ENCODE peak calls at places on chromosomes 6 and 20, in six cellular contexts. L is HCT116, J is OCI-LY7, C is PC-3, S is GM23248, T is GM23338. B is an unnamed sample.
A peak's percentile ranks its signal among the peaks of the same experiment; 100 is the strongest.

GRCh38 chr20:62364911-62365736 is 2.0 kb downstream of the LAMA5 start:
- DNase-seq in T (no peak), C (no peak), J (no peak), L (no peak), S (no peak), B (peak; percentile 45)

GRCh38 chr6:108029226-108029921 is 45.2 kb downstream of the OSTM1 start:
- DNase-seq in T (no peak), C (no peak), S (no peak), L (no peak), J (no peak), B (no peak)

GRCh38 chr6:40799296-40800020 is 212.3 kb upstream of the LRFN2 start:
- DNase-seq in T (no peak), S (no peak), J (no peak), C (no peak), L (no peak), B (no peak)

GRCh38 chr6:108549741-108550140 is 11.0 kb upstream of the FOXO3 start:
- DNase-seq in J (no peak), T (no peak), S (peak; percentile 51), L (no peak), C (no peak), B (no peak)

GRCh38 chr20:48656661-48657211 is 171.1 kb downstream of the PREX1 start:
- DNase-seq in T (peak; percentile 78), S (peak; percentile 20), J (no peak), L (peak; percentile 10), C (peak; percentile 77), B (no peak)

GRCh38 chr20:25437153-25437581 is 29.7 kb downstream of the GINS1 start:
- DNase-seq in J (no peak), L (no peak), T (peak; percentile 87), C (no peak), S (peak; percentile 38), B (peak; percentile 23)

GRCh38 chr6:164252952-164253351 is 838.4 kb downstream of the QKI start:
- DNase-seq in T (peak; percentile 44), C (no peak), S (peak; percentile 22), L (no peak), J (no peak), B (peak; percentile 26)

GRCh38 chr20:53080969-53081871 is 109.1 kb downstream of the TSHZ2 start:
- DNase-seq in S (peak; percentile 38), J (peak; percentile 18), L (no peak), C (peak; percentile 51), T (no peak), B (peak; percentile 69)

GRCh38 chr6:166318649-166319600 is 10.7 kb upstream of the PRR18 start:
- DNase-seq in T (no peak), L (no peak), C (no peak), J (no peak), S (no peak), B (no peak)

GRCh38 chr20:36860811-36861624 is 14.9 kb upstream of the TLDC2 start:
- DNase-seq in J (no peak), T (no peak), L (no peak), S (no peak), C (no peak), B (no peak)

GRCh38 chr6:100553243-100553642 is 88.5 kb upstream of the SIM1 start:
- DNase-seq in J (no peak), S (no peak), L (no peak), T (no peak), C (no peak), B (no peak)

GRCh38 chr6:99609839-99610489 is 3.3 kb downstream of the PRDM13 start:
- DNase-seq in S (no peak), L (no peak), C (no peak), J (no peak), T (no peak), B (no peak)

GRCh38 chr20:15162061-15162740 is 824.8 kb upstream of the FLRT3 start:
- DNase-seq in C (no peak), S (no peak), J (no peak), L (no peak), T (no peak), B (no peak)

GRCh38 chr6:39610229-39610628 is 115.0 kb downstream of the KIF6 start:
- DNase-seq in L (no peak), T (peak; percentile 28), S (peak; percentile 38), J (no peak), C (no peak), B (peak; percentile 29)

GRCh38 chr6:151763938-151764680 is 43.4 kb upstream of the ESR1 start:
- DNase-seq in L (peak; percentile 53), S (peak; percentile 94), C (peak; percentile 87), J (peak; percentile 33), T (peak; percentile 94), B (peak; percentile 77)

GRCh38 chr6:48626421-48626820 is 515.4 kb upstream of the PTCHD4 start:
- DNase-seq in L (no peak), C (no peak), T (no peak), J (no peak), S (no peak), B (no peak)

GRCh38 chr6:66662196-66662595 is 955.2 kb upstream of the EYS start:
- DNase-seq in J (no peak), L (no peak), S (peak; percentile 2), C (peak; percentile 52), T (peak; percentile 45), B (peak; percentile 28)

DNA sequence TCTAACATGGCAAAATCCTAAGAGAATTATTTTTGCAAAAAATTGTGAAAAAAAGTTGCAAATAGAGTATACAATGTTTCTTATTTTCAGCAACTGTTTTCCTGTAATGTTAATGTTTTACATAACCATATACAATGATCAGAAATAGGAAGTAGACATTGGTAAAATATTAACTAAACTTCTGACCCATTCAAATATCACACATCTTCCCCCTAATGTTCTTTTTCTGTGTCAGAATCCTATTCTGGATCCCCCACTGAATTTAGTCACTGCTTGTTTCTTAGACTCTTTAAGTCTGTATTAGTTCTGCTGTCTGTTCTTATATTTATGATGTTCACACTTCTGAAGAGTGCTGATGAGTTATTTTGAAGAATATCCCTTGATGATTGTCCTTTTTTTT is 62.0 kb downstream of the HFE start:
- DNase-seq in L (no peak), T (no peak), J (no peak), S (no peak), C (no peak), B (no peak)
- H3K27ac ChIP-seq in L (no peak overlapping the region), T (no peak overlapping the region), J (no peak overlapping the region), S (no peak overlapping the region), C (no peak overlapping the region), B (no peak overlapping the region)

GRCh38 chr20:23414526-23415188 is 6.6 kb downstream of the NAPB start:
- DNase-seq in S (no peak), T (no peak), J (no peak), L (no peak), C (no peak), B (no peak)
- H3K4me1 ChIP-seq in S (peaks cover 37% of the 10 kb centered on the region), T (peaks cover 15% of the 10 kb centered on the region), J (peaks cover 7% of the 10 kb centered on the region), L (peaks cover under 1% of the 10 kb centered on the region), C (peaks cover 5% of the 10 kb centered on the region), B (peaks cover 12% of the 10 kb centered on the region)

DNA sequence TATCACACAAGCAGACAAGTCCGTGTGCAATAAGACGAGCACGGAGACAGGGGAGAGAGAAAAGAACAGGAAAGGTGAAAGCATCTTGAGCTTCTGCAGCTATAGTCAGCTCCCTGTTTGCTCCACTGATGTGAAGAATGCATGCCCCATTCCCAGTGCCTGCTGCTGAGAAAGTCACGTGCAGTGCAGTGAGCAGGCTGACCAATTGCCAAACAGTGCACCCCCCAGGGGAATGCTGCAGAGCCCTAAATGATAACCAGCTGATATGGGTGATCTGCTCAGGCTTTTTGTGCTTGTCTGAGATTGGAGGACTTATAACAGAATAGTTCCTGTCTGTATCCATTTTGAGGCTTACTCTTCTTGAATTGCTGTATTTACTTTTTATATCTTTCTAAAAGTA is 121.5 kb downstream of the PACRG start:
- DNase-seq in L (no peak), T (peak; percentile 23), C (no peak), S (no peak), J (no peak), B (no peak)
- TF ChIP-seq EZH2phosphoT487 in L (no peak), T (no peak), C (no peak), S (no peak), J (no peak), B (no peak)

GRCh38 chr20:17648306-17648646 is 33.8 kb downstream of the RRBP1 start:
- DNase-seq in C (no peak), T (no peak), J (peak; percentile 77), L (no peak), S (no peak), B (no peak)
- H3K27ac ChIP-seq in C (no peak overlapping the region), T (no peak overlapping the region), J (peak overlapping the region; percentile 76), L (no peak overlapping the region), S (peak overlapping the region; percentile 2), B (no peak overlapping the region)

DNA sequence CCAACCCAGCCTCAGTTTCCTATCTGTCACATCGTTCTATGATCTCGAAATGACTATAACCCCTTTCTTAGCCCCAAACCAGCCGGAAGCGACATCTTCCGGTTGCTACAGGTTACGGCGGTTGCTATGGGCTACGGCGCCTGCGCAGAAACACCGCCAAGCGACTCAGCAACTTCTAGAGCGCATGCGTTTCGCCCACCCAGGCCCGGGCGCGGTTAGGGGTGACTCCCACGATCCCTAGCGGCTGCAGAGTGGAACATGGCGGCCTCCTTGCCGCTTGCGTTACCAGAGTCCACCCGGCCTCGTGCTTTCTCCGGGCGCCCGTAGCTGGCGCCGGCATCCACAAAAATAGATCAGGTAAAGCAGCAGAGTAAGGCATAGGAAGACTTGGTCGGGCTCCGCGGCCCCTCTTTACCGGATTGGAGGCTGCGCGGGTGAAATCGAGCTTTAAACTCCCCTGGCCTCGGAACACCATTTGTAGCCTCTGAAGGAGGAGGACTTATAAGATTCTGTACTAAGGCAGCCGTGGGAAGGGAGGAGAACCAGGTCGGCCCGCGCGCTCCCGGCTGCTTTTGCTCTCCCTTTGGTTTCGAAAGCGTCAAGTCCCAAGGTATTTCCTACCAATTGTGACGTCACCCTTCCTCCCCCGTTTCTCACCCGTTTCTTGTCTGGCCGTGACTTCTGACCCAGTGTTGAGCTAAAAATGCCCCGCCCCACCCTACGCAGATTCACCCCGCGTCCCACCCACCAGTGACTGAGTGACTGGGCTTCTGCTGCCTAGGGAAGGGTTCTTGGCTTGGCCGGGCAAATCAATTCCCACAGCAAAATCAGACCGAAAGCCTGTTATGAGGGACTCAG is 3.5 kb downstream of the SDCBP2 start:
- DNase-seq in S (peak; percentile 98), C (peak; percentile 98), J (peak; percentile 98), T (peak; percentile 96), L (peak; percentile 88), B (peak; percentile 99)
- H3K4me1 ChIP-seq in S (peaks cover 61% of the 10 kb centered on the region), C (peaks cover 71% of the 10 kb centered on the region), J (peaks cover 46% of the 10 kb centered on the region), T (peaks cover 7% of the 10 kb centered on the region), L (peaks cover 52% of the 10 kb centered on the region), B (peaks cover 35% of the 10 kb centered on the region)

DNA sequence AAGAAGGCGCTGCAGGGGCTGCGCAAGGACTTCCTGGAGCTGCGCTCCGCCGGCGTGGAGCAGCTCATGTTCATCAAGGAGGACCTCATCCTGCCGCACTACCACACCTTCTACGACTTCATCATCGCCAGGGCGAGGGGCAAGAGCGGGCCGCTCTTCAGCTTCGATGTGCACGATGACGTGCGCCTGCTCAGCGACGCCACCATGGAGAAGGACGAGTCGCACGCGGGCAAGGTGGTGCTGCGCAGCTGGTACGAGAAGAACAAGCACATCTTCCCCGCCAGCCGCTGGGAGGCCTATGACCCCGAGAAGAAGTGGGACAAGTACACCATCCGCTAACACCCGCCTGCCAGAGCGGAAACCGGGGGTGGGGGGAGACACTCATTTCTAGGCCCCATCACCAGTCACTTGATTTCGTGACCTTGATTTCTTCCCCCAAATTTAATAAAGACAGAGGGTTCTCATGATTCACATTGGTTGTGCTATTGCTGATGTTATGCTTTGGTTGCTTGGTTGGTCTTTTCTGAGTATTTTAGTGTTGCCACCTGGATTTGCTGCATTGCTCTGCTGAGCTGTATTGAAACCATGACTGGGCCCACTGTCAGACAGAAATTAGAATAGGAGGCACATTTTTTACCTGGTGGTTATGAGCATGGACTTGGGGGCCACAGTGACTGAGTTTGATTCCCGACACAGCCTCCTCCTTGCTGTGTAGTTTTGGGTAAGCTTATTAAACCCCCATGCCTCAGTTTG is 1.5 kb downstream of the FAM50B start:
- DNase-seq in C (no peak), L (no peak), T (no peak), J (no peak), S (no peak), B (no peak)
- TF ChIP-seq EZH2phosphoT487 in C (no peak), L (no peak), T (no peak), J (no peak), S (no peak), B (no peak)